ENCODE peak calls at places on chromosomes 2 and 18, in eight cellular contexts. Z is HCT116, I is NB4, V is stomach, F is vagina, A is cardiac fibroblast, B is HFF-Myc, Y is psoas muscle. N is an unnamed sample.

GRCh38 chr2:17636989-17637906 is 96.8 kb downstream of the VSNL1 start:
- DNase-seq in Z (no peak), I (no peak), V (no peak), F (no peak), A (no peak), B (no peak), Y (no peak), N (no peak)

GRCh38 chr2:191187105-191187829 is 36.5 kb upstream of the STAT4 start:
- DNase-seq in Z (no peak), I (no peak), V (no peak), F (no peak), A (no peak), B (no peak), Y (no peak), N (no peak)

GRCh38 chr2:55180374-55180773 is 51.7 kb downstream of the CLHC1 start:
- DNase-seq in Z (no peak), I (no peak), V (no peak), F (no peak), A (no peak), B (no peak), Y (no peak), N (no peak)

GRCh38 chr2:11406492-11407381 is 59.2 kb downstream of the E2F6 start:
- DNase-seq in Z (no peak), I (peak; percentile 15), V (no peak), F (no peak), A (peak; percentile 83), B (peak; percentile 52), Y (peak; percentile 61), N (peak; percentile 79)

GRCh38 chr18:58579561-58580047 is 49.3 kb downstream of the ALPK2 start:
- DNase-seq in Z (no peak), I (no peak), V (no peak), F (peak; percentile 46), A (peak; percentile 85), B (no peak), Y (no peak), N (peak; percentile 83)

GRCh38 chr2:10659898-10660568 is 29.7 kb downstream of the NOL10 start:
- DNase-seq in Z (peak; percentile 49), I (peak; percentile 69), V (peak; percentile 64), F (no peak), A (peak; percentile 89), B (peak; percentile 33), Y (peak; percentile 55), N (peak; percentile 31)

GRCh38 chr2:136238214-136238551 is 120.2 kb upstream of the CXCR4 start:
- DNase-seq in Z (no peak), I (no peak), V (no peak), F (no peak), A (peak; percentile 78), B (no peak), Y (no peak), N (no peak)

GRCh38 chr2:212539145-212539880 is 711 bp upstream of the ERBB4 start:
- DNase-seq in Z (no peak), I (no peak), V (peak; percentile 35), F (no peak), A (peak; percentile 12), B (no peak), Y (peak; percentile 52), N (no peak)

GRCh38 chr2:229653551-229653950 is 60.8 kb downstream of the DNER start:
- DNase-seq in Z (no peak), I (no peak), V (no peak), F (no peak), A (no peak), B (no peak), Y (no peak), N (no peak)

GRCh38 chr2:132669854-132670103 is 226 bp downstream of the LYPD1 start:
- DNase-seq in Z (no peak), I (no peak), V (no peak), F (no peak), A (peak; percentile 17), B (no peak), Y (no peak), N (no peak)

GRCh38 chr2:232333361-232334135 is 45.0 kb upstream of the ALPP start:
- DNase-seq in Z (no peak), I (peak; percentile 62), V (no peak), F (no peak), A (peak; percentile 12), B (no peak), Y (no peak), N (no peak)

DNA sequence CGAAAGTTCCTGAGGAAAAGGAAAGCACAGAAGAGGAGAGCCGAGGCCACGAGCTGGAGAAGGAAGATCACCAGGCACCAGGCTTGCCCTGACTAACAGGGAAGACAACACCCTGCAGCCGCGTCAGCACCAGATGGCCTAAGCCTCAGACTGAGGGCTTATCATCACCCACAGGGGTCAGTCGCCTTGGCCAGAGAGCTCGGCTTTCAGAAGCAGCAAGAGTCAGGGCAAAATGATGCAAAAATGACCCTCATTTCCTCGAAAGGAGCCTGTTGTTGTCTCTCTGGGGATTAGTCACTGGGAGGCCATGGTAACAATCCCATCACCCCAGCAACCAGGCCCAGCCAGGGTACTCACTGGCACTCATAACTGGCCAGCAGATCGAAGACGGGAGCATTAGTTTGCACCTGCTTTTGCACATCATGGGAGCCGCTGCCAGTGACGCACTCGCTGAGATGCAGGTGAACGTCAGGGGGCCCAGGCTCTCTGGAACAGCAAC is 42.7 kb upstream of the ZFP36L2 start:
- DNase-seq in Z (no peak), I (no peak), V (peak; percentile 59), F (no peak), A (peak; percentile 99), B (peak; percentile 92), Y (peak; percentile 92), N (peak; percentile 90)
- H3K4me3 ChIP-seq in Z (no peak overlapping the region), I (no peak overlapping the region), V (no peak overlapping the region), F (no peak overlapping the region), A (no peak overlapping the region), B (no peak overlapping the region), Y (peak overlapping the region; percentile 34), N (no peak overlapping the region)

GRCh38 chr18:70075906-70076305 is 128.2 kb upstream of the CD226 start:
- DNase-seq in Z (no peak), I (no peak), V (no peak), F (no peak), A (peak; percentile 10), B (no peak), Y (no peak), N (no peak)

GRCh38 chr18:70074091-70074490 is 126.4 kb upstream of the CD226 start:
- DNase-seq in Z (no peak), I (no peak), V (no peak), F (no peak), A (no peak), B (no peak), Y (no peak), N (no peak)

GRCh38 chr18:70072678-70073077 is 125.0 kb upstream of the CD226 start:
- DNase-seq in Z (no peak), I (no peak), V (no peak), F (no peak), A (peak; percentile 64), B (no peak), Y (no peak), N (no peak)

GRCh38 chr18:70069965-70070364 is 122.3 kb upstream of the CD226 start:
- DNase-seq in Z (no peak), I (no peak), V (no peak), F (no peak), A (no peak), B (no peak), Y (no peak), N (no peak)

DNA sequence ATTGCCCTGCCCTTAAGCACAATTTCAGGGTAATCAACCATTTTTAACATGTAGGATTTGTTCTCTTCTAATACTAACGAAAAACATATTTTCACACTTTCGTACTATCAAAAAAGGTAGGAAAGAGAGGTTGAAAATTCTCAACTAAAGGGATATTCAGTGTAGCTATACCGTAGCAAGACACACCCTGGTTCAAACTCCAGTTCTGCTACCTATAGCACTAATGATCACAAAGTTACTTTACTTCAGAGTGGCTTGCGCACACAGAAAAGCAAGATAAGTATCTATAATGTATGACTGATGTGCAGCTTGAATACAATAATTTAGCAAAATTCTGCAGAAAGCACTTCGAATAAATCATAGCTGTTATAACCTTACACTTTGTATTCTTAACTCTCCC is 125.8 kb upstream of the CD226 start:
- DNase-seq in Z (no peak), I (no peak), V (no peak), F (no peak), A (no peak), B (no peak), Y (no peak), N (no peak)
- TF ChIP-seq CTCF in Z (no peak), I (no peak), V (no peak), F (no peak), A (no peak), B (no peak), Y (no peak), N (no peak)

GRCh38 chr2:179861777-179862117 is 335 bp upstream of the ZNF385B start:
- DNase-seq in Z (no peak), I (no peak), V (no peak), F (no peak), A (peak; percentile 17), B (no peak), Y (peak; percentile 14), N (no peak)

GRCh38 chr2:179859523-179859922 is 1.9 kb downstream of the ZNF385B start:
- DNase-seq in Z (no peak), I (no peak), V (no peak), F (no peak), A (no peak), B (no peak), Y (no peak), N (no peak)

GRCh38 chr2:179860255-179861026 is 971 bp downstream of the ZNF385B start:
- DNase-seq in Z (no peak), I (no peak), V (no peak), F (no peak), A (no peak), B (no peak), Y (no peak), N (no peak)

GRCh38 chr2:179862898-179863458 is 1.6 kb upstream of the ZNF385B start:
- DNase-seq in Z (no peak), I (no peak), V (no peak), F (no peak), A (no peak), B (no peak), Y (no peak), N (no peak)

DNA sequence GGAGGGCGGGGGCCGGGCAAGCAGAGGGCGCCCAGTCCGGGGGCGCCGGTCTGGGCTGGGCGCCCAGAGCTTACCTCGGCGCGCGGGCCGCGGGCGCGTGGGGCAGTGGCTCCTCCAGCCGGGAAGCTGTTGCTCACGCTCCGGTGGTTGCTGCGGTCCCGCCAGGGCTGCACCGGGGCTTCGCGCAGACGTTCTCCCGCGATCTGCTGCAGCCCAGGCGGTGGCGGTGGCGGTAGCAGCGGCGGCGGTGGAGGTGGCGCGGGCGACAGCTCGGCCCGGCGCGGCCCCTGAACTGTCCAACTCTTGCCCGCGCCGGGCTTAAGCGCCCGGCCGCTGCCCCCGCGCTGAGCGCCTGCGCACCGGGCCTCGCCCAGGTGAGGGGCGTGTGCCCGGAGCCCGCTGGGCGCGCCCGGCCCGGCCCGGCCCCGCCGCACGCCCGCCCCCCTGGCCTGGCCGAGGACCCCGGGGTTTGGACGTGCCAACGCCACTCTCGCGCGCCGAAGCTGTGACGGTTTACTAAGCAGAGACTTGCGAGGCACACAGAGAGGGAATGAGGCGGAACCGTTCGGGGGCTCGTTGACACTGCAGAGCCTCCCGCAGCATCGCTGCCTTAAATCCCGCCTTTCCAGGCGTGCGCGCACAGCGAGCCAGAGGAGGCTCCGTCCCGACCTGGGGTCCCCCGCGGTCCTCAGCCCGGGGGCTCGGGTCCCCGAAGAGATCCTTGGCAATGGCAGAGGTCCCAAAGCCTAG is at the start of gene ZNF385B:
- DNase-seq in Z (no peak), I (no peak), V (no peak), F (no peak), A (no peak), B (no peak), Y (peak; percentile 18), N (no peak)
- H3K4me3 ChIP-seq in Z (peak within 1 kb of the TSS; percentile 58), I (no peak within 1 kb of the TSS), V (peak within 1 kb of the TSS; percentile 66), F (peak within 1 kb of the TSS; percentile 46), A (peak within 1 kb of the TSS; percentile 54), B (peak within 1 kb of the TSS; percentile 21), Y (peak within 1 kb of the TSS; percentile 81), N (peak within 1 kb of the TSS; percentile 44)

GRCh38 chr2:24021122-24021998 is 11.5 kb downstream of the MFSD2B start:
- DNase-seq in Z (no peak), I (peak; percentile 60), V (peak; percentile 37), F (peak; percentile 82), A (no peak), B (no peak), Y (no peak), N (no peak)
- TF ChIP-seq CTCF in Z (peak; percentile 49), I (peak; percentile 69), V (peak; percentile 29), F (no peak), A (peak; percentile 33), B (peak; percentile 43), Y (no peak), N (peak; percentile 29)

N was measured in BJ.